ENCODE peak calls at places on chromosome 15, in eight cellular contexts. One of them, this sample, is unnamed. For H3K27me3 and H3K36me3, the result is how much of the 10 kb centered on the place peaks cover.

GRCh38 chr15:37100109-37100873 is at the start of gene MEIS2:
- DNase-seq in mesendoderm: peak
- DNase-seq in IMR-90: peak
- DNase-seq in GM23338: peak
- DNase-seq in Panc1: peak
- DNase-seq in bronchial epithelial cell: peak
- DNase-seq in sigmoid colon: peak
- DNase-seq in fibroblast of lung: peak
- DNase-seq in this sample: peak

GRCh38 chr15:65945616-65946015 is 76.3 kb downstream of the RAB11A start:
- DNase-seq in mesendoderm: peak
- DNase-seq in IMR-90: no peak
- DNase-seq in GM23338: peak
- DNase-seq in Panc1: no peak
- DNase-seq in bronchial epithelial cell: no peak
- DNase-seq in sigmoid colon: no peak
- DNase-seq in fibroblast of lung: no peak
- DNase-seq in this sample: peak

GRCh38 chr15:77983708-77984445 is 93.6 kb downstream of the TBC1D2B start:
- DNase-seq in mesendoderm: no peak
- DNase-seq in IMR-90: no peak
- DNase-seq in GM23338: peak
- DNase-seq in Panc1: no peak
- DNase-seq in bronchial epithelial cell: no peak
- DNase-seq in sigmoid colon: peak
- DNase-seq in fibroblast of lung: peak
- DNase-seq in this sample: peak

GRCh38 chr15:46441294-46442062 is 806.6 kb downstream of the SQOR start:
- DNase-seq in mesendoderm: no peak
- DNase-seq in IMR-90: no peak
- DNase-seq in GM23338: no peak
- DNase-seq in Panc1: no peak
- DNase-seq in bronchial epithelial cell: peak
- DNase-seq in sigmoid colon: no peak
- DNase-seq in fibroblast of lung: no peak
- DNase-seq in this sample: no peak

GRCh38 chr15:74200871-74201419 is 1.6 kb downstream of the STRA6 start:
- DNase-seq in mesendoderm: peak
- DNase-seq in IMR-90: peak
- DNase-seq in GM23338: no peak
- DNase-seq in Panc1: no peak
- DNase-seq in bronchial epithelial cell: no peak
- DNase-seq in sigmoid colon: peak
- DNase-seq in fibroblast of lung: peak
- DNase-seq in this sample: peak

GRCh38 chr15:85443593-85444328 is 63.4 kb downstream of the AKAP13 start:
- DNase-seq in mesendoderm: peak
- DNase-seq in IMR-90: peak
- DNase-seq in GM23338: peak
- DNase-seq in Panc1: peak
- DNase-seq in bronchial epithelial cell: peak
- DNase-seq in sigmoid colon: no peak
- DNase-seq in fibroblast of lung: peak
- DNase-seq in this sample: no peak

GRCh38 chr15:59372352-59373211 is at the start of gene MYO1E:
- DNase-seq in mesendoderm: peak
- DNase-seq in IMR-90: peak
- DNase-seq in GM23338: peak
- DNase-seq in Panc1: peak
- DNase-seq in bronchial epithelial cell: peak
- DNase-seq in sigmoid colon: peak
- DNase-seq in fibroblast of lung: peak
- DNase-seq in this sample: peak

GRCh38 chr15:64975390-64975789 is 14.3 kb downstream of the SPG21 start:
- DNase-seq in mesendoderm: no peak
- DNase-seq in IMR-90: peak
- DNase-seq in GM23338: no peak
- DNase-seq in Panc1: no peak
- DNase-seq in bronchial epithelial cell: no peak
- DNase-seq in sigmoid colon: no peak
- DNase-seq in fibroblast of lung: no peak
- DNase-seq in this sample: no peak

GRCh38 chr15:76823303-76823702 is 81.8 kb downstream of the SCAPER start:
- DNase-seq in mesendoderm: no peak
- DNase-seq in IMR-90: no peak
- DNase-seq in GM23338: no peak
- DNase-seq in Panc1: no peak
- DNase-seq in bronchial epithelial cell: no peak
- DNase-seq in sigmoid colon: no peak
- DNase-seq in fibroblast of lung: no peak
- DNase-seq in this sample: no peak

GRCh38 chr15:62067448-62068044 is 769 bp downstream of the C2CD4A start:
- DNase-seq in mesendoderm: peak
- DNase-seq in IMR-90: no peak
- DNase-seq in GM23338: peak
- DNase-seq in Panc1: no peak
- DNase-seq in bronchial epithelial cell: no peak
- DNase-seq in sigmoid colon: peak
- DNase-seq in fibroblast of lung: no peak
- DNase-seq in this sample: peak

GRCh38 chr15:99016680-99017321 is 9.2 kb upstream of the PGPEP1L start:
- DNase-seq in mesendoderm: peak
- DNase-seq in IMR-90: peak
- DNase-seq in GM23338: peak
- DNase-seq in Panc1: peak
- DNase-seq in bronchial epithelial cell: peak
- DNase-seq in sigmoid colon: no peak
- DNase-seq in fibroblast of lung: peak
- DNase-seq in this sample: peak

GRCh38 chr15:94174399-94174802 is 57.0 kb upstream of the MCTP2 start:
- DNase-seq in mesendoderm: no peak
- DNase-seq in IMR-90: peak
- DNase-seq in GM23338: no peak
- DNase-seq in Panc1: no peak
- DNase-seq in bronchial epithelial cell: peak
- DNase-seq in sigmoid colon: no peak
- DNase-seq in fibroblast of lung: peak
- DNase-seq in this sample: no peak

GRCh38 chr15:95432878-95433405 is 897.6 kb upstream of the NR2F2 start:
- DNase-seq in mesendoderm: no peak
- DNase-seq in IMR-90: no peak
- DNase-seq in GM23338: no peak
- DNase-seq in Panc1: no peak
- DNase-seq in bronchial epithelial cell: peak
- DNase-seq in sigmoid colon: no peak
- DNase-seq in fibroblast of lung: no peak
- DNase-seq in this sample: no peak

GRCh38 chr15:64930778-64931240 is 19.1 kb downstream of the ANKDD1A start:
- DNase-seq in mesendoderm: no peak
- DNase-seq in IMR-90: peak
- DNase-seq in GM23338: no peak
- DNase-seq in Panc1: no peak
- DNase-seq in bronchial epithelial cell: no peak
- DNase-seq in sigmoid colon: no peak
- DNase-seq in fibroblast of lung: peak
- DNase-seq in this sample: no peak

GRCh38 chr15:60375255-60375809 is 22.5 kb downstream of the ANXA2 start:
- DNase-seq in mesendoderm: no peak
- DNase-seq in IMR-90: no peak
- DNase-seq in GM23338: no peak
- DNase-seq in Panc1: no peak
- DNase-seq in bronchial epithelial cell: no peak
- DNase-seq in sigmoid colon: no peak
- DNase-seq in fibroblast of lung: no peak
- DNase-seq in this sample: no peak

GRCh38 chr15:52137432-52138357 is 25.1 kb upstream of the BCL2L10 start:
- DNase-seq in mesendoderm: no peak
- DNase-seq in IMR-90: no peak
- DNase-seq in GM23338: no peak
- DNase-seq in Panc1: no peak
- DNase-seq in bronchial epithelial cell: no peak
- DNase-seq in sigmoid colon: no peak
- DNase-seq in fibroblast of lung: no peak
- DNase-seq in this sample: no peak

GRCh38 chr15:62739507-62739906 is 303.0 kb upstream of the TPM1 start:
- DNase-seq in mesendoderm: peak
- DNase-seq in IMR-90: peak
- DNase-seq in GM23338: no peak
- DNase-seq in Panc1: no peak
- DNase-seq in bronchial epithelial cell: no peak
- DNase-seq in sigmoid colon: no peak
- DNase-seq in fibroblast of lung: peak
- DNase-seq in this sample: no peak

GRCh38 chr15:64474846-64475245 is 14.5 kb downstream of the ZNF609 start:
- DNase-seq in mesendoderm: no peak
- DNase-seq in IMR-90: no peak
- DNase-seq in GM23338: no peak
- DNase-seq in Panc1: no peak
- DNase-seq in bronchial epithelial cell: no peak
- DNase-seq in sigmoid colon: no peak
- DNase-seq in fibroblast of lung: no peak
- DNase-seq in this sample: no peak

GRCh38 chr15:77966540-77967290 is 110.8 kb downstream of the TBC1D2B start:
- DNase-seq in mesendoderm: peak
- DNase-seq in IMR-90: peak
- DNase-seq in GM23338: peak
- DNase-seq in Panc1: no peak
- DNase-seq in bronchial epithelial cell: peak
- DNase-seq in sigmoid colon: peak
- DNase-seq in fibroblast of lung: peak
- DNase-seq in this sample: peak

GRCh38 chr15:47196057-47196456 is 521.2 kb upstream of the SEMA6D start:
- DNase-seq in mesendoderm: peak
- DNase-seq in IMR-90: peak
- DNase-seq in GM23338: peak
- DNase-seq in Panc1: peak
- DNase-seq in bronchial epithelial cell: peak
- DNase-seq in sigmoid colon: peak
- DNase-seq in fibroblast of lung: peak
- DNase-seq in this sample: peak

GRCh38 chr15:38885477-38885952 is 320.9 kb upstream of the RASGRP1 start:
- DNase-seq in mesendoderm: no peak
- DNase-seq in IMR-90: no peak
- DNase-seq in GM23338: no peak
- DNase-seq in Panc1: no peak
- DNase-seq in bronchial epithelial cell: no peak
- DNase-seq in sigmoid colon: no peak
- DNase-seq in fibroblast of lung: peak
- DNase-seq in this sample: no peak
- H3K4me3 ChIP-seq in mesendoderm: no peak
- H3K4me3 ChIP-seq in IMR-90: peak
- H3K4me3 ChIP-seq in GM23338: no peak
- H3K4me3 ChIP-seq in Panc1: no peak
- H3K4me3 ChIP-seq in bronchial epithelial cell: no peak
- H3K4me3 ChIP-seq in sigmoid colon: no peak
- H3K4me3 ChIP-seq in fibroblast of lung: peak
- H3K4me3 ChIP-seq in this sample: no peak

GRCh38 chr15:34435658-34436057 is 1.9 kb downstream of the GOLGA8A start:
- DNase-seq in mesendoderm: no peak
- DNase-seq in IMR-90: no peak
- DNase-seq in GM23338: no peak
- DNase-seq in Panc1: no peak
- DNase-seq in bronchial epithelial cell: no peak
- DNase-seq in sigmoid colon: no peak
- DNase-seq in fibroblast of lung: no peak
- DNase-seq in this sample: no peak
- H3K27me3 ChIP-seq in mesendoderm: under half
- H3K27me3 ChIP-seq in IMR-90: under half
- H3K27me3 ChIP-seq in GM23338: under half
- H3K27me3 ChIP-seq in Panc1: under half
- H3K27me3 ChIP-seq in bronchial epithelial cell: under half
- H3K27me3 ChIP-seq in sigmoid colon: under half
- H3K27me3 ChIP-seq in fibroblast of lung: under half
- H3K27me3 ChIP-seq in this sample: under half

GRCh38 chr15:71820127-71820526 is 9.8 kb downstream of the NR2E3 start:
- DNase-seq in mesendoderm: no peak
- DNase-seq in IMR-90: no peak
- DNase-seq in GM23338: no peak
- DNase-seq in Panc1: no peak
- DNase-seq in bronchial epithelial cell: no peak
- DNase-seq in sigmoid colon: no peak
- DNase-seq in fibroblast of lung: no peak
- DNase-seq in this sample: no peak

GRCh38 chr15:71826196-71826595 is 15.8 kb downstream of the NR2E3 start:
- DNase-seq in mesendoderm: no peak
- DNase-seq in IMR-90: no peak
- DNase-seq in GM23338: peak
- DNase-seq in Panc1: no peak
- DNase-seq in bronchial epithelial cell: no peak
- DNase-seq in sigmoid colon: no peak
- DNase-seq in fibroblast of lung: no peak
- DNase-seq in this sample: no peak

GRCh38 chr15:71822890-71823289 is 12.5 kb downstream of the NR2E3 start:
- DNase-seq in mesendoderm: no peak
- DNase-seq in IMR-90: no peak
- DNase-seq in GM23338: no peak
- DNase-seq in Panc1: no peak
- DNase-seq in bronchial epithelial cell: no peak
- DNase-seq in sigmoid colon: no peak
- DNase-seq in fibroblast of lung: no peak
- DNase-seq in this sample: no peak

GRCh38 chr15:71821547-71822129 is 11.3 kb downstream of the NR2E3 start:
- DNase-seq in mesendoderm: no peak
- DNase-seq in IMR-90: no peak
- DNase-seq in GM23338: no peak
- DNase-seq in Panc1: no peak
- DNase-seq in bronchial epithelial cell: no peak
- DNase-seq in sigmoid colon: no peak
- DNase-seq in fibroblast of lung: no peak
- DNase-seq in this sample: no peak

GRCh38 chr15:71823801-71824200 is 13.4 kb downstream of the NR2E3 start:
- DNase-seq in mesendoderm: no peak
- DNase-seq in IMR-90: no peak
- DNase-seq in GM23338: no peak
- DNase-seq in Panc1: no peak
- DNase-seq in bronchial epithelial cell: no peak
- DNase-seq in sigmoid colon: no peak
- DNase-seq in fibroblast of lung: no peak
- DNase-seq in this sample: no peak
- H3K36me3 ChIP-seq in mesendoderm: under half
- H3K36me3 ChIP-seq in IMR-90: under half
- H3K36me3 ChIP-seq in GM23338: under half
- H3K36me3 ChIP-seq in Panc1: under half
- H3K36me3 ChIP-seq in bronchial epithelial cell: under half
- H3K36me3 ChIP-seq in sigmoid colon: under half
- H3K36me3 ChIP-seq in fibroblast of lung: under half
- H3K36me3 ChIP-seq in this sample: under half

DNA sequence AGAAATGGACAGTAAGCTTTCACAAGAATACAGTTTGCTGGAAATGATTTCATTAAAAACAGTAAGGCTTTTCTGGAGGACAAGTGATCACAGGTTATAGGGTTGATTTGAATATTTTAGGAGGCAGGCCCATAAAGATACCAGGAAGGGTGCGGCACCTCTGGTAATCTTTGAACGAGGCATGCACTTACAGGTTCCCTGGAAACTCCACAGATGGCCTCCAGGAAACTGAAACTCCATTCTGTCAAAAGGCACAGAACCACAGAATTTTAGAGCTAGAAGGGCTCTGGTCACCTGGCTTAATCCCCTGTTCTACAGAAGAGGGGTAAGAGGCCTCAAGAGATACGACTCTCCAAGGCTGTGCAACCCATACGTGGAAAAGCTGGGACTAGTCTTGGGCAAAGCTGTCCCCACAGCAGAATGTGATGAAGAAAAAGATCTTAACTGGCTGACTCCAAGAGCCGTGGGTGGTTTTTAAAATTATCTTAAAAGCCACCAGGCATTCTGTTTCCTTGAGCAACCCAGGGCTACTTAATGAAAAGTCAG is 1.2 kb downstream of the STARD5 start:
- DNase-seq in mesendoderm: no peak
- DNase-seq in IMR-90: no peak
- DNase-seq in GM23338: no peak
- DNase-seq in Panc1: no peak
- DNase-seq in bronchial epithelial cell: peak
- DNase-seq in sigmoid colon: no peak
- DNase-seq in fibroblast of lung: no peak
- DNase-seq in this sample: no peak
- H3K4me3 ChIP-seq in mesendoderm: no peak
- H3K4me3 ChIP-seq in IMR-90: peak
- H3K4me3 ChIP-seq in GM23338: peak
- H3K4me3 ChIP-seq in Panc1: no peak
- H3K4me3 ChIP-seq in bronchial epithelial cell: peak
- H3K4me3 ChIP-seq in sigmoid colon: peak
- H3K4me3 ChIP-seq in fibroblast of lung: peak
- H3K4me3 ChIP-seq in this sample: no peak

This sample was measured in H7.